ENCODE peak calls at places on chromosomes 2 and 18, in six cellular contexts. S is K562, W is SK-N-SH, M is HCT116, V is GM12878, A is HepG2. T is an unnamed sample. For H3K4me1, the result is how much of the 10 kb centered on the place peaks cover.

GRCh38 chr2:57758686-57759085 is 287.9 kb upstream of the VRK2 start:
- DNase-seq in S (no peak), W (no peak), V (no peak), M (no peak), A (no peak), T (no peak)

GRCh38 chr2:75604479-75604878 is 42.1 kb upstream of the MRPL19 start:
- DNase-seq in S (no peak), W (no peak), A (no peak), V (no peak), M (no peak), T (no peak)

GRCh38 chr2:120246546-120247300 is 5.9 kb upstream of the RALB start:
- DNase-seq in V (no peak), M (no peak), S (no peak), W (no peak), A (no peak), T (no peak)

GRCh38 chr2:26770986-26771586 is 7.0 kb downstream of the SLC35F6 start:
- DNase-seq in A (peak), V (no peak), W (peak), S (peak), M (no peak), T (no peak)

GRCh38 chr2:204470621-204471196 is 74.6 kb upstream of the PARD3B start:
- DNase-seq in A (no peak), S (no peak), V (no peak), M (no peak), W (no peak), T (no peak)

GRCh38 chr2:10327896-10328666 is 25.4 kb downstream of the HPCAL1 start:
- DNase-seq in W (no peak), A (no peak), M (no peak), V (no peak), S (no peak), T (no peak)

GRCh38 chr2:160207804-160208661 is 8.0 kb upstream of the ITGB6 start:
- DNase-seq in V (peak), S (no peak), W (peak), M (peak), A (peak), T (no peak)

GRCh38 chr2:68483011-68483410 is 15.6 kb downstream of the APLF start:
- DNase-seq in W (no peak), V (no peak), S (no peak), A (no peak), M (no peak), T (no peak)

GRCh38 chr2:205706769-205707375 is 24.6 kb downstream of the NRP2 start:
- DNase-seq in W (no peak), M (no peak), V (peak), A (no peak), S (no peak), T (no peak)

GRCh38 chr2:36797324-36798070 is 101.0 kb downstream of the VIT start:
- DNase-seq in V (no peak), S (no peak), M (no peak), W (no peak), A (no peak), T (no peak)

GRCh38 chr2:120712180-120712678 is 23.4 kb upstream of the GLI2 start:
- DNase-seq in A (no peak), M (no peak), W (peak), V (no peak), S (no peak), T (no peak)

GRCh38 chr2:215522237-215522636 is 86.4 kb upstream of the FN1 start:
- DNase-seq in V (no peak), A (no peak), S (no peak), W (no peak), M (no peak), T (no peak)

GRCh38 chr2:111905990-111906735 is 7.8 kb downstream of the MERTK start:
- DNase-seq in W (no peak), V (peak), S (peak), A (no peak), M (no peak), T (peak)

GRCh38 chr2:72334806-72335205 is 187.1 kb upstream of the CYP26B1 start:
- DNase-seq in V (no peak), W (no peak), M (no peak), S (no peak), A (no peak), T (no peak)

GRCh38 chr2:220228310-220229006 is 601.0 kb downstream of the SLC4A3 start:
- DNase-seq in W (peak), A (peak), S (no peak), V (no peak), M (peak), T (peak)

GRCh38 chr2:153870308-153870707 is 1.4 kb upstream of the GALNT13 start:
- DNase-seq in M (no peak), A (peak), W (peak), S (no peak), V (no peak), T (no peak)

GRCh38 chr18:34921811-34922385 is 119.3 kb upstream of the MAPRE2 start:
- DNase-seq in V (no peak), S (no peak), A (no peak), W (no peak), M (no peak), T (no peak)

GRCh38 chr2:54636425-54637139 is 86.9 kb upstream of the EML6 start:
- DNase-seq in M (no peak), W (no peak), S (no peak), V (no peak), A (no peak), T (no peak)

GRCh38 chr2:215435261-215435808 is 533 bp downstream of the FN1 start:
- DNase-seq in A (no peak), M (no peak), W (no peak), V (no peak), S (peak), T (peak)

GRCh38 chr2:239731998-239732665 is 293.0 kb downstream of the NDUFA10 start:
- DNase-seq in A (no peak), V (no peak), W (no peak), M (no peak), S (no peak), T (no peak)

GRCh38 chr2:15968280-15969178 is 28.2 kb downstream of the MYCN start:
- DNase-seq in A (no peak), M (no peak), V (no peak), W (no peak), S (peak), T (no peak)

GRCh38 chr2:45748239-45748638 is 96.8 kb downstream of the PRKCE start:
- DNase-seq in V (no peak), S (no peak), M (no peak), A (no peak), W (peak), T (no peak)

GRCh38 chr18:78986018-78986481 is 6.4 kb downstream of the SALL3 start:
- DNase-seq in A (peak), M (peak), W (peak), S (peak), V (no peak), T (no peak)

GRCh38 chr2:204538179-204539009 is 6.9 kb upstream of the PARD3B start:
- DNase-seq in M (no peak), A (no peak), W (peak), S (no peak), V (no peak), T (peak)

GRCh38 chr2:19574788-19575260 is 216.4 kb upstream of the OSR1 start:
- DNase-seq in A (no peak), M (no peak), S (no peak), W (no peak), V (no peak), T (no peak)

GRCh38 chr18:48084858-48085257 is 154.4 kb upstream of the SMAD2 start:
- DNase-seq in A (no peak), V (no peak), M (no peak), S (no peak), W (no peak), T (no peak)

GRCh38 chr18:13482641-13482945 is 243.8 kb downstream of the FAM210A start:
- DNase-seq in W (no peak), S (no peak), M (no peak), A (no peak), V (no peak), T (no peak)

GRCh38 chr2:3785220-3785889 is 82.0 kb downstream of the DCDC2C start:
- DNase-seq in W (no peak), V (no peak), M (no peak), A (no peak), S (no peak), T (no peak)

GRCh38 chr2:105175231-105175630 is 66.3 kb upstream of the GPR45 start:
- DNase-seq in A (no peak), M (no peak), V (no peak), S (no peak), W (no peak), T (no peak)
- TF ChIP-seq YY1 in A (no peak), M (no peak), V (no peak), S (no peak), W (no peak), T (no peak)

DNA sequence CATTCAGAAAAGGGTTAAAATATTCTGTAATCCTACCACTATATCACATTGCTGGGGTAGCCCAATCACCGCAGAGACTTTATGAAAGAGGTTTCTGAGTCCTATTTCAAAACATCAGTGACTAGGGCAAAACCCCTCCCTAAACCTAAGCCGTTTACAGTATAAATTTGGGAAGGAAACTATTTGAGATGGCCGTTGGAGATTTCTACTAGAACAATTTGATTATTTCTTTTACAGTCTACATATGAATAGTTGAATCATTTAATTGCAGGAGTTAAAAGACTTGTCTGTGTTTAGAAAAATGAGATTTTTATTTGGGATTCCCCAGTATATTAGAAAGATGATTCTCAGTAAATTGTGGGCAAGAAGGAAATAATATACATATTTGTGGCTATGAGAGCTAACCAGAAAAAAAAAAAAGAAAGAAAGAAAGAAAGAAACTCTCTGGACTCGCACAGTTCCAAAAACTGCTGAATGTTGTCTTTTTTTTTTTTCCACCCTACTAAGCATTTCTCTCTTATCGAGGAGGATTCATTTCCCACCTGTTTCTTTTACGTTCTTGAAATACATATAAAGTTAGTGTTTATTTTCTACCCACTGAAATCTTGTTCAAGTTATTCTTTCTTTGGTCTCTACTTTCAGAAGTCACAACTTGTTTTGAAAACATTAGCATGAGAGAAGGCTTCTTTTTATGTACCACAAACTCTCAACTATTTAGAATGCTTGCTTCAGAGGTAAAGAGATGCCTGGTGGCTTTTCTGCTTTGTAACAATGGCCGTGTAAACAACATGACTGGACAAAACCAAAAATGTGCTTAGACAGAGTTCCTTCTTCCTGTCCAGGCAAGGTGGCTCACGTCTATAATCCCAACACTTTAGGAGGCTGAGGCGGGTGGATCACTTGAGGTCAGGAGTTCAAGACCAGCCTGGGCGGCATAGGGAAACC is 65.9 kb downstream of the BCL2 start:
- DNase-seq in A (no peak), W (no peak), S (no peak), V (no peak), M (no peak), T (no peak)
- H3K4me3 ChIP-seq in A (no peak), W (peak), S (no peak), V (peak), M (no peak), T (no peak)

GRCh38 chr2:240959941-240960308 is 38.5 kb upstream of the SNED1 start:
- DNase-seq in V (no peak), W (no peak), S (no peak), M (no peak), A (no peak), T (no peak)
- H3K4me1 ChIP-seq in V (under half), W (half or more), S (under half), M (under half), A (half or more), T (half or more)

GRCh38 chr2:218878941-218879761 is 1.5 kb upstream of the WNT10A start:
- DNase-seq in S (no peak), W (peak), V (no peak), A (no peak), M (no peak), T (no peak)

GRCh38 chr2:218876562-218877219 is 4.0 kb upstream of the WNT10A start:
- DNase-seq in V (peak), M (peak), A (peak), S (peak), W (peak), T (no peak)

GRCh38 chr2:218877331-218877730 is 3.3 kb upstream of the WNT10A start:
- DNase-seq in M (no peak), W (peak), V (no peak), S (no peak), A (no peak), T (no peak)

GRCh38 chr2:218878486-218878885 is 2.2 kb upstream of the WNT10A start:
- DNase-seq in S (no peak), V (no peak), A (no peak), M (no peak), W (no peak), T (no peak)

DNA sequence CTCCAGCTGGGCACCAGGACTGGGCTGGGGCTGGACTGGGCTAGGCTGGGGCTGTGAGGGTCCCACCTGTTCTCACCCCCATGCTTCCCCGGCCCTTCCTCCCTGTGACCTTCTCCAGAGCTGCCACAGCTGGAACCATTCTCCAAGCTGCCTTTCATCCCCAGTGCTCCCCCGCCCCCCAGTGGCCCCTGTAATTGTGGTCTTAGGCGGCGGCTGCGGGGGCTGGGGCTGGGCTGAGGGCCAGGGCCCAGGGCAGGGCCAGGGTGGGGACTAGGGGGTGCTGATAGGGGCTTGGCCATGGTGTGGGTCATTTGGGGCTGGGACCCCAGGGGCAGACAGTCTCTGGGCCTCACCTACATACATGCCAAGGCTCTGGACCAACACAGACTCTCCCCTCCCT is 2.8 kb upstream of the WNT10A start:
- DNase-seq in W (no peak), M (no peak), S (no peak), A (no peak), V (no peak), T (no peak)
- TF ChIP-seq YY1 in W (no peak), M (no peak), S (no peak), A (no peak), V (no peak), T (no peak)

GRCh38 chr18:44679056-44679911 is 1.4 kb upstream of the SETBP1 start:
- DNase-seq in M (no peak), V (no peak), W (peak), A (peak), S (peak), T (no peak)

GRCh38 chr18:44678725-44679055 is 2.0 kb upstream of the SETBP1 start:
- DNase-seq in S (no peak), W (no peak), M (no peak), A (no peak), V (no peak), T (no peak)

GRCh38 chr18:44680271-44681038 is at the start of gene SETBP1:
- DNase-seq in M (no peak), W (peak), S (no peak), V (no peak), A (no peak), T (no peak)

GRCh38 chr18:44681039-44681595 is 429 bp downstream of the SETBP1 start:
- DNase-seq in A (no peak), M (no peak), V (no peak), S (no peak), W (peak), T (no peak)

DNA sequence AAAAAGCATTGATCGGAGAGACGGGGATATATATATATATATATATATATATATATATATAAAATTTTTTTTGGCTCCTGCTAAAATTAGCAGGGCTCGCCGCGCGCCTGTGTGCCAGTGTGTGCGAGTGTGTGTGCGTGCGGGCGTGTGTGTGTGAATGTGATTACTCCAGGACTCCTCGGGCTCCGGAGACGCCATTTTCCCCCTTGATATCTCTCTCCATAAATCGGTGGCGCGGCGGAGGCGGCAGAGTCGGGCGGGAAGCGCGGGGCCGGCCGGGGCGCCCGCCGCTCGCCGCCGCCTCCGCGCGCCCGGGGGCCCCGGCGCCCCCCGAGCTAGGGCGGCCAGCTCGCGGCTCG is 797 bp upstream of the SETBP1 start:
- DNase-seq in V (no peak), W (peak), M (no peak), A (no peak), S (no peak), T (no peak)
- H3K4me3 ChIP-seq in V (peak), W (no peak), M (no peak), A (no peak), S (no peak), T (peak)

DNA sequence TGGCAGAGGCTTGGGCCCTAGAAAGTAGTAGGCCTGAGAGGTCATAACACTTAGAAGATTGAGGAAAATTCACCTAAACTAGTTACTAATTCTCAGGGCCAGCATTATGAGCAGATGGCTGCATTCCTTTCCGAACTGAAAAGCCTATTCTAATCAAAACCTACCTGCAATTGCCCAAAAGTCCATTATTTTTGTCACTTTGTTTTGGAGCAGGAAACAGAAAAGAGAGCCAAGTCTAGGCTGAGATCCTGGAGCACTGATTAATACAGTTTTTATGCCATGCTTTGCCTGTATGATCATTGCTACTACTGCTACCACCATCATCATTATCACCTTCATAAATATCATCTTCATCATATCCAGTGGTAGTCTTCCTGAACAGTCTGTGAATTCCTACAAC is 14.7 kb downstream of the VSNL1 start:
- DNase-seq in M (no peak), S (no peak), A (no peak), V (no peak), W (no peak), T (no peak)
- H3K4me1 ChIP-seq in M (under half), S (under half), A (half or more), V (under half), W (under half), T (under half)

T was measured in NT2/D1.